ENCODE peak calls at places on chromosome X, in eight cellular contexts. K, V, N, S, A, G, X and R are unnamed samples.

GRCh38 chrX:10983526-10983925 is 127.6 kb upstream of the HCCS start:
- DNase-seq in N (no peak), X (no peak), K (no peak), G (no peak), A (no peak), S (no peak), V (no peak), R (no peak)

GRCh38 chrX:110012818-110013484 is 10.0 kb downstream of the TMEM164 start:
- DNase-seq in X (no peak), G (no peak), A (no peak), V (no peak), K (no peak), N (no peak), S (no peak), R (no peak)

GRCh38 chrX:21529771-21530170 is 128.4 kb downstream of the KLHL34 start:
- DNase-seq in X (no peak), S (no peak), G (no peak), A (no peak), K (no peak), N (no peak), V (no peak), R (no peak)

GRCh38 chrX:84248226-84248625 is 60.2 kb upstream of the RPS6KA6 start:
- DNase-seq in G (no peak), V (no peak), X (peak; percentile 1), S (no peak), K (no peak), A (peak; percentile 16), N (no peak), R (peak; percentile 25)

GRCh38 chrX:7828594-7828993 is 14.4 kb upstream of the VCX start:
- DNase-seq in S (no peak), A (no peak), X (no peak), G (no peak), K (no peak), N (no peak), V (no peak), R (no peak)

GRCh38 chrX:150361070-150361776 is 1.9 kb upstream of the MAMLD1 start:
- DNase-seq in K (no peak), S (no peak), X (no peak), N (no peak), G (no peak), V (no peak), A (no peak), R (no peak)

GRCh38 chrX:51955200-51955599 is 61.8 kb downstream of the MAGED1 start:
- DNase-seq in N (no peak), S (no peak), X (no peak), K (no peak), G (no peak), A (no peak), V (no peak), R (no peak)

GRCh38 chrX:9656277-9656676 is 109.4 kb downstream of the GPR143 start:
- DNase-seq in K (no peak), G (no peak), A (no peak), N (no peak), S (no peak), V (no peak), X (no peak), R (no peak)

GRCh38 chrX:54821310-54821709 is 13.8 kb downstream of the MAGED2 start:
- DNase-seq in X (no peak), A (no peak), S (no peak), K (no peak), V (no peak), N (no peak), G (no peak), R (no peak)

GRCh38 chrX:147978931-147979330 is 2.2 kb upstream of the FMR1NB start:
- DNase-seq in V (no peak), G (no peak), K (no peak), N (no peak), A (no peak), X (no peak), S (no peak), R (no peak)

GRCh38 chrX:67780694-67781109 is 236.9 kb downstream of the AR start:
- DNase-seq in X (peak; percentile 88), N (no peak), S (no peak), G (no peak), K (peak; percentile 32), A (peak; percentile 42), V (no peak), R (peak; percentile 84)

GRCh38 chrX:10447577-10448214 is 172.7 kb downstream of the MID1 start:
- DNase-seq in A (no peak), V (no peak), X (no peak), G (no peak), N (no peak), S (no peak), K (no peak), R (no peak)

GRCh38 chrX:107677501-107677901 is 49.2 kb downstream of the PRPS1 start:
- DNase-seq in A (no peak), V (no peak), S (no peak), G (no peak), K (no peak), N (no peak), X (no peak), R (peak; percentile 44)

GRCh38 chrX:5617666-5618065 is 611.0 kb downstream of the NLGN4X start:
- DNase-seq in A (no peak), S (no peak), K (peak; percentile 30), X (no peak), G (no peak), N (no peak), V (no peak), R (no peak)

GRCh38 chrX:123713841-123714240 is 19.0 kb downstream of the THOC2 start:
- DNase-seq in G (no peak), K (no peak), N (no peak), A (peak; percentile 8), S (no peak), X (no peak), V (no peak), R (no peak)

GRCh38 chrX:110159235-110159634 is 156.3 kb downstream of the TMEM164 start:
- DNase-seq in K (no peak), X (no peak), V (no peak), A (no peak), N (no peak), S (no peak), G (no peak), R (no peak)

GRCh38 chrX:107552976-107553375 is 75.3 kb upstream of the PRPS1 start:
- DNase-seq in N (no peak), X (no peak), S (no peak), V (no peak), A (no peak), K (no peak), G (no peak), R (no peak)

GRCh38 chrX:134542485-134542884 is 82.5 kb downstream of the HPRT1 start:
- DNase-seq in V (no peak), X (no peak), S (no peak), G (no peak), A (no peak), K (no peak), N (no peak), R (peak; percentile 62)

GRCh38 chrX:1077140-1077539 is 135.3 kb downstream of the CRLF2 start:
- DNase-seq in A (no peak), S (no peak), X (no peak), G (no peak), N (no peak), V (no peak), K (no peak), R (no peak)

GRCh38 chrX:50629774-50630173 is 159.1 kb upstream of the DGKK start:
- DNase-seq in V (no peak), S (no peak), X (no peak), A (no peak), G (no peak), K (no peak), N (no peak), R (no peak)

GRCh38 chrX:35741142-35741541 is 57.0 kb upstream of the MAGEB16 start:
- DNase-seq in A (no peak), K (no peak), X (no peak), N (no peak), V (no peak), G (no peak), S (no peak), R (no peak)

GRCh38 chrX:78104447-78105176 is 564 bp downstream of the PGK1 start:
- DNase-seq in S (peak; percentile 22), K (peak; percentile 17), G (no peak), V (no peak), A (no peak), X (no peak), N (peak; percentile 38), R (peak; percentile 77)

GRCh38 chrX:12007881-12008280 is 130.4 kb upstream of the FRMPD4 start:
- DNase-seq in N (no peak), S (no peak), V (no peak), K (no peak), G (no peak), A (peak; percentile 19), X (peak; percentile 18), R (no peak)

GRCh38 chrX:16148896-16149295 is 18.4 kb upstream of the MAGEB17 start:
- DNase-seq in N (no peak), X (no peak), K (no peak), V (no peak), A (no peak), G (no peak), S (no peak), R (no peak)

GRCh38 chrX:106999002-106999975 is 723 bp downstream of the MORC4 start:
- DNase-seq in G (peak; percentile 26), K (peak; percentile 32), N (peak; percentile 41), V (no peak), S (peak; percentile 46), A (peak; percentile 19), X (no peak), R (peak; percentile 73)

GRCh38 chrX:102858826-102859627 is 78.0 kb upstream of the RAB40AL start:
- DNase-seq in N (no peak), V (no peak), G (no peak), A (no peak), X (no peak), S (no peak), K (no peak), R (no peak)

GRCh38 chrX:31314921-31315320 is 243.1 kb upstream of the FTHL17 start:
- DNase-seq in A (no peak), X (no peak), V (no peak), K (no peak), N (no peak), S (no peak), G (no peak), R (peak; percentile 23)

GRCh38 chrX:9859711-9860555 is 73.7 kb downstream of the SHROOM2 start:
- DNase-seq in A (peak; percentile 57), G (no peak), K (no peak), X (no peak), V (no peak), N (no peak), S (no peak), R (peak; percentile 38)

GRCh38 chrX:38215141-38215540 is 5.5 kb downstream of the SRPX start:
- DNase-seq in V (no peak), X (no peak), A (no peak), N (no peak), K (no peak), S (no peak), G (no peak), R (peak; percentile 57)

GRCh38 chrX:47597222-47597621 is 15.0 kb downstream of the TIMP1 start:
- DNase-seq in K (no peak), A (no peak), V (no peak), G (no peak), X (no peak), N (no peak), S (no peak), R (no peak)

GRCh38 chrX:150536455-150537116 is 31.8 kb upstream of the MTM1 start:
- DNase-seq in S (no peak), A (no peak), G (no peak), N (no peak), K (no peak), X (no peak), V (no peak), R (no peak)

GRCh38 chrX:69211701-69212100 is 46.4 kb upstream of the PJA1 start:
- DNase-seq in S (no peak), A (no peak), G (no peak), V (no peak), X (no peak), K (no peak), N (no peak), R (no peak)

GRCh38 chrX:132592880-132593279 is 104.0 kb upstream of the MBNL3 start:
- DNase-seq in V (no peak), K (no peak), G (peak; percentile 9), X (no peak), A (no peak), S (peak; percentile 4), N (no peak), R (peak; percentile 51)

GRCh38 chrX:21933077-21933476 is 7.4 kb upstream of the SMS start:
- DNase-seq in X (no peak), N (no peak), G (no peak), K (no peak), V (no peak), S (no peak), A (no peak), R (no peak)